ENCODE peak calls at places on chromosomes 12 and 14, in nine cellular contexts. One of them, this sample, is unnamed.

GRCh38 chr14:100547633-100548294 is 39.5 kb downstream of the BEGAIN start:
- DNase-seq in mesothelial cell of epicardium: no peak
- DNase-seq in mucosa of descending colon: peak; percentile 86
- DNase-seq in right lobe of liver: no peak
- DNase-seq in cardiac fibroblast: peak; percentile 70
- DNase-seq in dorsolateral prefrontal cortex: peak; percentile 43
- DNase-seq in fibroblast of the aortic adventitia: no peak
- DNase-seq in GM10248: no peak
- DNase-seq in astrocyte of the spinal cord: peak; percentile 64
- DNase-seq in this sample: no peak

GRCh38 chr12:120490833-120491512 is 4.9 kb upstream of the DYNLL1 start:
- DNase-seq in cardiac fibroblast: no peak
- DNase-seq in fibroblast of the aortic adventitia: no peak
- DNase-seq in right lobe of liver: no peak
- DNase-seq in GM10248: no peak
- DNase-seq in astrocyte of the spinal cord: no peak
- DNase-seq in mesothelial cell of epicardium: no peak
- DNase-seq in dorsolateral prefrontal cortex: no peak
- DNase-seq in mucosa of descending colon: no peak
- DNase-seq in this sample: no peak

GRCh38 chr12:126668538-126668937 is 1598.4 kb upstream of the TMEM132C start:
- DNase-seq in GM10248: no peak
- DNase-seq in cardiac fibroblast: peak; percentile 69
- DNase-seq in astrocyte of the spinal cord: peak; percentile 95
- DNase-seq in fibroblast of the aortic adventitia: peak; percentile 98
- DNase-seq in mesothelial cell of epicardium: no peak
- DNase-seq in dorsolateral prefrontal cortex: no peak
- DNase-seq in right lobe of liver: no peak
- DNase-seq in mucosa of descending colon: no peak
- DNase-seq in this sample: no peak

GRCh38 chr14:102430212-102430908 is 67.6 kb downstream of the TECPR2 start:
- DNase-seq in dorsolateral prefrontal cortex: no peak
- DNase-seq in right lobe of liver: no peak
- DNase-seq in cardiac fibroblast: no peak
- DNase-seq in astrocyte of the spinal cord: no peak
- DNase-seq in mesothelial cell of epicardium: no peak
- DNase-seq in fibroblast of the aortic adventitia: no peak
- DNase-seq in mucosa of descending colon: no peak
- DNase-seq in GM10248: no peak
- DNase-seq in this sample: no peak

GRCh38 chr14:100645200-100645985 is 58.2 kb upstream of the BEGAIN start:
- DNase-seq in mesothelial cell of epicardium: peak; percentile 70
- DNase-seq in fibroblast of the aortic adventitia: peak; percentile 84
- DNase-seq in GM10248: peak; percentile 88
- DNase-seq in mucosa of descending colon: peak; percentile 88
- DNase-seq in dorsolateral prefrontal cortex: peak; percentile 81
- DNase-seq in astrocyte of the spinal cord: peak; percentile 81
- DNase-seq in right lobe of liver: peak; percentile 93
- DNase-seq in cardiac fibroblast: peak; percentile 89
- DNase-seq in this sample: peak; percentile 96

GRCh38 chr12:46522141-46522540 is 149.6 kb upstream of the SLC38A2 start:
- DNase-seq in GM10248: no peak
- DNase-seq in fibroblast of the aortic adventitia: peak; percentile 43
- DNase-seq in mesothelial cell of epicardium: no peak
- DNase-seq in dorsolateral prefrontal cortex: no peak
- DNase-seq in astrocyte of the spinal cord: no peak
- DNase-seq in mucosa of descending colon: no peak
- DNase-seq in cardiac fibroblast: peak; percentile 31
- DNase-seq in right lobe of liver: no peak
- DNase-seq in this sample: no peak

GRCh38 chr14:52950410-52950897 is 396 bp downstream of the FERMT2 start:
- DNase-seq in mucosa of descending colon: peak; percentile 38
- DNase-seq in fibroblast of the aortic adventitia: no peak
- DNase-seq in astrocyte of the spinal cord: peak; percentile 51
- DNase-seq in GM10248: no peak
- DNase-seq in cardiac fibroblast: peak; percentile 41
- DNase-seq in mesothelial cell of epicardium: peak; percentile 46
- DNase-seq in dorsolateral prefrontal cortex: peak; percentile 50
- DNase-seq in right lobe of liver: peak; percentile 68
- DNase-seq in this sample: no peak

GRCh38 chr14:39218171-39218769 is 15.4 kb upstream of the MIA2 start:
- DNase-seq in dorsolateral prefrontal cortex: no peak
- DNase-seq in astrocyte of the spinal cord: peak; percentile 45
- DNase-seq in GM10248: no peak
- DNase-seq in fibroblast of the aortic adventitia: peak; percentile 75
- DNase-seq in right lobe of liver: no peak
- DNase-seq in mucosa of descending colon: no peak
- DNase-seq in cardiac fibroblast: peak; percentile 62
- DNase-seq in mesothelial cell of epicardium: no peak
- DNase-seq in this sample: no peak

GRCh38 chr12:6695313-6696045 is 5.1 kb downstream of the PIANP start:
- DNase-seq in GM10248: no peak
- DNase-seq in astrocyte of the spinal cord: no peak
- DNase-seq in right lobe of liver: no peak
- DNase-seq in fibroblast of the aortic adventitia: no peak
- DNase-seq in mucosa of descending colon: no peak
- DNase-seq in mesothelial cell of epicardium: no peak
- DNase-seq in cardiac fibroblast: no peak
- DNase-seq in dorsolateral prefrontal cortex: no peak
- DNase-seq in this sample: no peak

GRCh38 chr14:97218336-97218712 is 421.1 kb downstream of the VRK1 start:
- DNase-seq in dorsolateral prefrontal cortex: no peak
- DNase-seq in mucosa of descending colon: no peak
- DNase-seq in cardiac fibroblast: no peak
- DNase-seq in mesothelial cell of epicardium: no peak
- DNase-seq in right lobe of liver: no peak
- DNase-seq in fibroblast of the aortic adventitia: no peak
- DNase-seq in astrocyte of the spinal cord: no peak
- DNase-seq in GM10248: no peak
- DNase-seq in this sample: no peak

GRCh38 chr12:109541412-109541725 is 31.9 kb downstream of the MMAB start:
- DNase-seq in right lobe of liver: no peak
- DNase-seq in cardiac fibroblast: no peak
- DNase-seq in dorsolateral prefrontal cortex: no peak
- DNase-seq in GM10248: no peak
- DNase-seq in mucosa of descending colon: no peak
- DNase-seq in mesothelial cell of epicardium: no peak
- DNase-seq in astrocyte of the spinal cord: no peak
- DNase-seq in fibroblast of the aortic adventitia: no peak
- DNase-seq in this sample: no peak

GRCh38 chr12:120234643-120235368 is 30.7 kb downstream of the PXN start:
- DNase-seq in astrocyte of the spinal cord: peak; percentile 96
- DNase-seq in cardiac fibroblast: peak; percentile 96
- DNase-seq in fibroblast of the aortic adventitia: peak; percentile 99
- DNase-seq in GM10248: no peak
- DNase-seq in mucosa of descending colon: peak; percentile 74
- DNase-seq in dorsolateral prefrontal cortex: peak; percentile 83
- DNase-seq in mesothelial cell of epicardium: no peak
- DNase-seq in right lobe of liver: peak; percentile 79
- DNase-seq in this sample: no peak

GRCh38 chr12:21697829-21698630 is 40.4 kb upstream of the LDHB start:
- DNase-seq in astrocyte of the spinal cord: peak; percentile 41
- DNase-seq in cardiac fibroblast: peak; percentile 61
- DNase-seq in dorsolateral prefrontal cortex: no peak
- DNase-seq in mesothelial cell of epicardium: no peak
- DNase-seq in fibroblast of the aortic adventitia: peak; percentile 78
- DNase-seq in GM10248: no peak
- DNase-seq in right lobe of liver: no peak
- DNase-seq in mucosa of descending colon: no peak
- DNase-seq in this sample: no peak

GRCh38 chr12:60194682-60195081 is 598.9 kb downstream of the SLC16A7 start:
- DNase-seq in mesothelial cell of epicardium: no peak
- DNase-seq in GM10248: no peak
- DNase-seq in right lobe of liver: no peak
- DNase-seq in fibroblast of the aortic adventitia: peak; percentile 46
- DNase-seq in dorsolateral prefrontal cortex: no peak
- DNase-seq in mucosa of descending colon: no peak
- DNase-seq in astrocyte of the spinal cord: peak; percentile 14
- DNase-seq in cardiac fibroblast: peak; percentile 15
- DNase-seq in this sample: no peak

GRCh38 chr12:2052861-2053674 is at the start of gene CACNA1C:
- DNase-seq in mesothelial cell of epicardium: peak; percentile 58
- DNase-seq in cardiac fibroblast: peak; percentile 60
- DNase-seq in mucosa of descending colon: peak; percentile 71
- DNase-seq in right lobe of liver: no peak
- DNase-seq in dorsolateral prefrontal cortex: peak; percentile 58
- DNase-seq in astrocyte of the spinal cord: peak; percentile 52
- DNase-seq in GM10248: peak; percentile 35
- DNase-seq in fibroblast of the aortic adventitia: peak; percentile 62
- DNase-seq in this sample: peak; percentile 91

GRCh38 chr12:69701821-69702220 is 2.7 kb upstream of the BEST3 start:
- DNase-seq in dorsolateral prefrontal cortex: peak; percentile 50
- DNase-seq in astrocyte of the spinal cord: no peak
- DNase-seq in mucosa of descending colon: no peak
- DNase-seq in fibroblast of the aortic adventitia: no peak
- DNase-seq in GM10248: no peak
- DNase-seq in cardiac fibroblast: no peak
- DNase-seq in mesothelial cell of epicardium: no peak
- DNase-seq in right lobe of liver: no peak
- DNase-seq in this sample: no peak

GRCh38 chr14:61128382-61129167 is 147.5 kb downstream of the SLC38A6 start:
- DNase-seq in mucosa of descending colon: no peak
- DNase-seq in astrocyte of the spinal cord: no peak
- DNase-seq in dorsolateral prefrontal cortex: no peak
- DNase-seq in fibroblast of the aortic adventitia: no peak
- DNase-seq in cardiac fibroblast: no peak
- DNase-seq in mesothelial cell of epicardium: no peak
- DNase-seq in right lobe of liver: no peak
- DNase-seq in GM10248: no peak
- DNase-seq in this sample: no peak

GRCh38 chr14:54502602-54503001 is 7.1 kb upstream of the CGRRF1 start:
- DNase-seq in astrocyte of the spinal cord: no peak
- DNase-seq in cardiac fibroblast: no peak
- DNase-seq in dorsolateral prefrontal cortex: no peak
- DNase-seq in GM10248: no peak
- DNase-seq in right lobe of liver: no peak
- DNase-seq in mesothelial cell of epicardium: no peak
- DNase-seq in fibroblast of the aortic adventitia: peak; percentile 5
- DNase-seq in mucosa of descending colon: no peak
- DNase-seq in this sample: no peak

GRCh38 chr14:37600880-37601741 is 5.7 kb downstream of the TTC6 start:
- DNase-seq in GM10248: no peak
- DNase-seq in fibroblast of the aortic adventitia: no peak
- DNase-seq in right lobe of liver: peak; percentile 70
- DNase-seq in dorsolateral prefrontal cortex: no peak
- DNase-seq in mucosa of descending colon: no peak
- DNase-seq in cardiac fibroblast: no peak
- DNase-seq in mesothelial cell of epicardium: no peak
- DNase-seq in astrocyte of the spinal cord: no peak
- DNase-seq in this sample: no peak

GRCh38 chr12:49838973-49839633 is 3.8 kb downstream of the BCDIN3D start:
- DNase-seq in astrocyte of the spinal cord: peak; percentile 24
- DNase-seq in mesothelial cell of epicardium: no peak
- DNase-seq in cardiac fibroblast: peak; percentile 68
- DNase-seq in fibroblast of the aortic adventitia: peak; percentile 69
- DNase-seq in GM10248: peak; percentile 52
- DNase-seq in dorsolateral prefrontal cortex: no peak
- DNase-seq in mucosa of descending colon: no peak
- DNase-seq in right lobe of liver: no peak
- DNase-seq in this sample: no peak

GRCh38 chr12:118746960-118747359 is 234.4 kb upstream of the SRRM4 start:
- DNase-seq in cardiac fibroblast: no peak
- DNase-seq in mesothelial cell of epicardium: no peak
- DNase-seq in dorsolateral prefrontal cortex: no peak
- DNase-seq in astrocyte of the spinal cord: no peak
- DNase-seq in fibroblast of the aortic adventitia: no peak
- DNase-seq in right lobe of liver: no peak
- DNase-seq in mucosa of descending colon: no peak
- DNase-seq in GM10248: no peak
- DNase-seq in this sample: no peak

GRCh38 chr12:41521872-41522379 is 333.8 kb downstream of the PDZRN4 start:
- DNase-seq in dorsolateral prefrontal cortex: no peak
- DNase-seq in mesothelial cell of epicardium: no peak
- DNase-seq in fibroblast of the aortic adventitia: peak; percentile 53
- DNase-seq in GM10248: peak; percentile 15
- DNase-seq in right lobe of liver: no peak
- DNase-seq in cardiac fibroblast: peak; percentile 87
- DNase-seq in astrocyte of the spinal cord: peak; percentile 84
- DNase-seq in mucosa of descending colon: no peak
- DNase-seq in this sample: no peak

GRCh38 chr14:66974397-66975025 is 214.7 kb upstream of the GARIN2 start:
- DNase-seq in GM10248: no peak
- DNase-seq in mesothelial cell of epicardium: no peak
- DNase-seq in dorsolateral prefrontal cortex: no peak
- DNase-seq in mucosa of descending colon: no peak
- DNase-seq in astrocyte of the spinal cord: peak; percentile 7
- DNase-seq in right lobe of liver: no peak
- DNase-seq in cardiac fibroblast: peak; percentile 7
- DNase-seq in fibroblast of the aortic adventitia: peak; percentile 32
- DNase-seq in this sample: no peak

GRCh38 chr14:55721353-55721752 is 141.3 kb downstream of the KTN1 start:
- DNase-seq in right lobe of liver: no peak
- DNase-seq in dorsolateral prefrontal cortex: no peak
- DNase-seq in GM10248: no peak
- DNase-seq in astrocyte of the spinal cord: peak; percentile 95
- DNase-seq in cardiac fibroblast: peak; percentile 94
- DNase-seq in mesothelial cell of epicardium: no peak
- DNase-seq in mucosa of descending colon: no peak
- DNase-seq in fibroblast of the aortic adventitia: peak; percentile 97
- DNase-seq in this sample: no peak
- TF ChIP-seq CTCF in right lobe of liver: no peak
- TF ChIP-seq CTCF in dorsolateral prefrontal cortex: no peak
- TF ChIP-seq CTCF in GM10248: no peak
- TF ChIP-seq CTCF in astrocyte of the spinal cord: no peak
- TF ChIP-seq CTCF in cardiac fibroblast: peak; percentile 11
- TF ChIP-seq CTCF in mesothelial cell of epicardium: no peak
- TF ChIP-seq CTCF in mucosa of descending colon: no peak
- TF ChIP-seq CTCF in fibroblast of the aortic adventitia: peak; percentile 34
- TF ChIP-seq CTCF in this sample: no peak

GRCh38 chr12:14138495-14138894 is 157.1 kb upstream of the GRIN2B start:
- DNase-seq in fibroblast of the aortic adventitia: no peak
- DNase-seq in right lobe of liver: no peak
- DNase-seq in GM10248: no peak
- DNase-seq in cardiac fibroblast: no peak
- DNase-seq in mucosa of descending colon: no peak
- DNase-seq in mesothelial cell of epicardium: no peak
- DNase-seq in astrocyte of the spinal cord: no peak
- DNase-seq in dorsolateral prefrontal cortex: no peak
- DNase-seq in this sample: no peak
- TF ChIP-seq CTCF in fibroblast of the aortic adventitia: no peak
- TF ChIP-seq CTCF in right lobe of liver: no peak
- TF ChIP-seq CTCF in GM10248: no peak
- TF ChIP-seq CTCF in cardiac fibroblast: no peak
- TF ChIP-seq CTCF in mucosa of descending colon: no peak
- TF ChIP-seq CTCF in mesothelial cell of epicardium: peak; percentile 7
- TF ChIP-seq CTCF in astrocyte of the spinal cord: no peak
- TF ChIP-seq CTCF in dorsolateral prefrontal cortex: peak; percentile 39
- TF ChIP-seq CTCF in this sample: no peak

GRCh38 chr12:52600475-52600874 is 788 bp downstream of the KRT72 start:
- DNase-seq in cardiac fibroblast: no peak
- DNase-seq in mesothelial cell of epicardium: no peak
- DNase-seq in mucosa of descending colon: no peak
- DNase-seq in dorsolateral prefrontal cortex: no peak
- DNase-seq in GM10248: no peak
- DNase-seq in right lobe of liver: no peak
- DNase-seq in fibroblast of the aortic adventitia: no peak
- DNase-seq in astrocyte of the spinal cord: no peak
- DNase-seq in this sample: peak; percentile 17
- TF ChIP-seq CTCF in cardiac fibroblast: no peak
- TF ChIP-seq CTCF in mesothelial cell of epicardium: no peak
- TF ChIP-seq CTCF in mucosa of descending colon: no peak
- TF ChIP-seq CTCF in dorsolateral prefrontal cortex: no peak
- TF ChIP-seq CTCF in GM10248: no peak
- TF ChIP-seq CTCF in right lobe of liver: no peak
- TF ChIP-seq CTCF in fibroblast of the aortic adventitia: no peak
- TF ChIP-seq CTCF in astrocyte of the spinal cord: no peak
- TF ChIP-seq CTCF in this sample: no peak

GRCh38 chr14:70096866-70097265 is 91.9 kb downstream of the SLC8A3 start:
- DNase-seq in dorsolateral prefrontal cortex: peak; percentile 59
- DNase-seq in cardiac fibroblast: peak; percentile 13
- DNase-seq in fibroblast of the aortic adventitia: no peak
- DNase-seq in mesothelial cell of epicardium: no peak
- DNase-seq in right lobe of liver: no peak
- DNase-seq in mucosa of descending colon: no peak
- DNase-seq in GM10248: no peak
- DNase-seq in astrocyte of the spinal cord: no peak
- DNase-seq in this sample: no peak
- TF ChIP-seq CTCF in dorsolateral prefrontal cortex: peak; percentile 49
- TF ChIP-seq CTCF in cardiac fibroblast: peak; percentile 21
- TF ChIP-seq CTCF in fibroblast of the aortic adventitia: peak; percentile 48
- TF ChIP-seq CTCF in mesothelial cell of epicardium: no peak
- TF ChIP-seq CTCF in right lobe of liver: no peak
- TF ChIP-seq CTCF in mucosa of descending colon: no peak
- TF ChIP-seq CTCF in GM10248: no peak
- TF ChIP-seq CTCF in astrocyte of the spinal cord: peak; percentile 38
- TF ChIP-seq CTCF in this sample: peak; percentile 7

This sample was measured in osteocyte.